ENCODE peak calls at places on chromosome 21, in eight cellular contexts. W is fibroblast of lung, P is PC-9, C is adrenal gland, K is neural progenitor cell, N is endodermal cell, M is SK-N-SH, G is Panc1. R is an unnamed sample.

GRCh38 chr21:9008636-9009035 is 1512.7 kb upstream of the TPTE start:
- DNase-seq in W (no peak), P (no peak), C (no peak), K (no peak), N (no peak), M (no peak), G (no peak), R (no peak)

GRCh38 chr21:38295997-38296764 is 39.4 kb downstream of the KCNJ15 start:
- DNase-seq in W (peak; percentile 36), P (no peak), C (peak; percentile 39), K (no peak), N (no peak), M (no peak), G (no peak), R (no peak)

GRCh38 chr21:37452222-37452621 is 85.6 kb downstream of the DYRK1A start:
- DNase-seq in W (peak; percentile 94), P (no peak), C (no peak), K (no peak), N (no peak), M (peak; percentile 23), G (no peak), R (no peak)

GRCh38 chr21:38337793-38338192 is 81.0 kb downstream of the KCNJ15 start:
- DNase-seq in W (no peak), P (no peak), C (no peak), K (no peak), N (no peak), M (no peak), G (no peak), R (no peak)

GRCh38 chr21:43925096-43925481 is 60.1 kb downstream of the AGPAT3 start:
- DNase-seq in W (no peak), P (no peak), C (no peak), K (no peak), N (no peak), M (no peak), G (no peak), R (no peak)

GRCh38 chr21:32868631-32869454 is 97.3 kb upstream of the PAXBP1 start:
- DNase-seq in W (no peak), P (no peak), C (no peak), K (peak; percentile 73), N (no peak), M (no peak), G (no peak), R (no peak)

GRCh38 chr21:43362928-43363314 is 64.0 kb downstream of the SIK1 start:
- DNase-seq in W (peak; percentile 74), P (no peak), C (no peak), K (no peak), N (no peak), M (no peak), G (no peak), R (no peak)

GRCh38 chr21:25934771-25935224 is 200.0 kb downstream of the GABPA start:
- DNase-seq in W (peak; percentile 98), P (peak; percentile 56), C (peak; percentile 47), K (no peak), N (no peak), M (no peak), G (peak; percentile 94), R (peak; percentile 81)

GRCh38 chr21:28632718-28633408 is 359.8 kb downstream of the LTN1 start:
- DNase-seq in W (peak; percentile 75), P (peak; percentile 26), C (peak; percentile 8), K (peak; percentile 50), N (no peak), M (no peak), G (no peak), R (no peak)

GRCh38 chr21:29008373-29008772 is 10.8 kb downstream of the RWDD2B start:
- DNase-seq in W (no peak), P (no peak), C (no peak), K (no peak), N (no peak), M (no peak), G (no peak), R (no peak)

GRCh38 chr21:17436626-17437111 is 76.2 kb upstream of the CXADR start:
- DNase-seq in W (no peak), P (no peak), C (no peak), K (peak; percentile 51), N (no peak), M (peak; percentile 27), G (no peak), R (no peak)

GRCh38 chr21:42349420-42350075 is 1.2 kb downstream of the TFF2 start:
- DNase-seq in W (no peak), P (no peak), C (no peak), K (no peak), N (peak; percentile 33), M (no peak), G (no peak), R (no peak)

GRCh38 chr21:17472167-17472566 is 40.7 kb upstream of the CXADR start:
- DNase-seq in W (no peak), P (no peak), C (no peak), K (no peak), N (no peak), M (no peak), G (no peak), R (no peak)

GRCh38 chr21:37412603-37413360 is 46.2 kb downstream of the DYRK1A start:
- DNase-seq in W (peak; percentile 66), P (no peak), C (no peak), K (no peak), N (no peak), M (no peak), G (no peak), R (no peak)

GRCh38 chr21:43312751-43313169 is 114.2 kb downstream of the SIK1 start:
- DNase-seq in W (no peak), P (no peak), C (no peak), K (no peak), N (peak; percentile 64), M (no peak), G (no peak), R (peak; percentile 43)

GRCh38 chr21:37593015-37593414 is 226.4 kb downstream of the DYRK1A start:
- DNase-seq in W (no peak), P (no peak), C (no peak), K (peak; percentile 89), N (peak; percentile 99), M (no peak), G (no peak), R (no peak)

GRCh38 chr21:15804247-15804985 is 74.6 kb downstream of the USP25 start:
- DNase-seq in W (no peak), P (no peak), C (no peak), K (no peak), N (no peak), M (no peak), G (no peak), R (no peak)

GRCh38 chr21:25970254-25970930 is 200.2 kb downstream of the APP start:
- DNase-seq in W (no peak), P (no peak), C (no peak), K (no peak), N (no peak), M (no peak), G (no peak), R (no peak)

GRCh38 chr21:25373126-25374082 is 233.9 kb downstream of the MRPL39 start:
- DNase-seq in W (peak; percentile 25), P (no peak), C (no peak), K (peak; percentile 41), N (peak; percentile 74), M (no peak), G (no peak), R (no peak)

GRCh38 chr21:38669186-38669585 is 136.5 kb upstream of the ETS2 start:
- DNase-seq in W (peak; percentile 36), P (no peak), C (no peak), K (peak; percentile 46), N (peak; percentile 58), M (peak; percentile 42), G (no peak), R (no peak)

DNA sequence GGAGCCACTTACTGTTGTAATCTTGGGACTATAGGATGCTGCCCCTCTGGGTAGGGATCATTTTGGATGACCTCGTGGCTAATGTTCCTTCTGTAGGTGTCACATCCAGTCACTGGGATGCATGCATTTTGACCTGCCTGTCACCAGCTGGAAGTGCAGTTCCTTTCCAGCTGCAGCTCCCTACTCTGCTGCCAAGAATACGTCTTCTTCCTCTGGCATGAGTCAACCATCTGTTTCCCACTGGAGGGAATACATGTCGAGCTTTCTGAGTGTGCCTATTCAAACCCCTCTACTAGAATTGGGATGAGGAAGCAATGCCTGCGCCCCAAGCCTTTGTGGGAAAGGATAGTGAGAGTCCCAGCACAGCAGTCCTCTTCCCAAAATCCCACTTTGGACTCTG is 415.5 kb upstream of the ADAMTS5 start:
- DNase-seq in W (no peak), P (no peak), C (no peak), K (no peak), N (no peak), M (no peak), G (no peak), R (no peak)
- H3K9me3 ChIP-seq in W (no peaks in the 10 kb centered on the region), P (no peaks in the 10 kb centered on the region), C (no peaks in the 10 kb centered on the region), K (no peaks in the 10 kb centered on the region), N (no peaks in the 10 kb centered on the region), M (no peaks in the 10 kb centered on the region), G (no peaks in the 10 kb centered on the region), R (no peaks in the 10 kb centered on the region)

GRCh38 chr21:35046880-35047229 is 2.2 kb downstream of the RUNX1 start:
- DNase-seq in W (peak; percentile 76), P (peak; percentile 44), C (peak; percentile 15), K (no peak), N (peak; percentile 47), M (no peak), G (no peak), R (no peak)
- H3K27ac ChIP-seq in W (peak overlapping the region; percentile 77), P (peak overlapping the region; percentile 99), C (no peak overlapping the region), K (no peak overlapping the region), N (no peak overlapping the region), M (peak overlapping the region; percentile 89), G (peak overlapping the region; percentile 34), R (peak overlapping the region; percentile 37)

DNA sequence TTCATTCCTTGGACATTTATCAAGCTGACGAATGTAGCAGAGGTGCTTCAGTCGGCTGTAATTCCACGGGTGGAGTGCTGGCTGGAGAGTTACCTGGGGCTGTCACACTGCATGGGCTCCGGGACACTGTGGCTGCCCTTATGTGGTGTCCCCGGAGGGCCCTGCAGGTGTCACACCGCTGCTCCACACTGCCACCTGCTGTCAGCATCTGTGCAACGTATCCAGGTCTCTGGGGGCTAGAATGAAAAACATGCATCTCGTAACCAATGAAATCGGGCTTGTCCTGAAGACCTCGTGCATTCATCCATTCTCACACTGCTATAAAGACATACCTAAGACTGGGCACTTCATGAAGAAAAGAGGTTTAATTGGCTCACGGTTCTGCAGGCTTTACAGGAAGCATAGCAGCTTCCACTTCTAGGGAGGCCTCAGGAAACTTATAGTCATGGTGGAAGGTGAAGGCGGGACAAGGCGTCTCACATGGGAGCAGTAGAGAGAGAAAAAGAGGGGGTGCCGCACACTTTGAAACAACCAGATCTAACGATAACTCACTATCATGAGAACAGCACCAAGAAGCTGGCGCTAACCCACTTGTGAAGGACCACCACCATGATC is 46.7 kb upstream of the PCBP3 start:
- DNase-seq in W (peak; percentile 13), P (peak; percentile 61), C (peak; percentile 85), K (peak; percentile 83), N (peak; percentile 94), M (peak; percentile 87), G (peak; percentile 35), R (peak; percentile 79)
- TF ChIP-seq CTCF in W (peak; percentile 93), P (peak; percentile 77), C (peak; percentile 93), K (peak; percentile 85), N (peak; percentile 92), M (peak; percentile 78), G (peak; percentile 89), R (peak; percentile 92)

DNA sequence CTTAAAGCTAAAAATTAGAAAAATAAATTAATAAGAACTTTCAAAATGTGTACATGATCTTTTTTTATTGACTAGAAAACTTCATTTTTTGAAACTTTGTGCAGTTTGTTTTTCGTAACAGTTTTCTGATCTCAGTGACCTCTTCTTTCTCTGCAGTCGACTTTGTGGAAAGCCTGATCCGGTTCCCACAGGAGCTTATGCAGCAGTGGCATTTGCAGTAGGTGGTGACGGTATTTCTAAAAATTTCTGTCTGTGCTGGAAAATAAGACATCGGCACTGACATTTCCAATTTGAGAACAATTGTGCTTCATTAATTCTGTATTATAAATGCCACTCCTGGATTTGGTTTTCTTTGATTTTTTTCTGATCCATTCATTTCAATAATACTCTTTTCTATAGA is 68.8 kb downstream of the CLDN17 start:
- DNase-seq in W (no peak), P (no peak), C (no peak), K (no peak), N (no peak), M (no peak), G (no peak), R (no peak)
- H3K9me3 ChIP-seq in W (no peaks in the 10 kb centered on the region), P (no peaks in the 10 kb centered on the region), C (no peaks in the 10 kb centered on the region), K (no peaks in the 10 kb centered on the region), N (no peaks in the 10 kb centered on the region), M (no peaks in the 10 kb centered on the region), G (no peaks in the 10 kb centered on the region), R (no peaks in the 10 kb centered on the region)

R was measured in body of pancreas.